ENCODE peak calls at places on chromosomes 5 and 9, in seven cellular contexts. I, T, P, A, W, S and N are unnamed samples. For H3K9me3, the result is how much of the 10 kb centered on the place peaks cover.

GRCh38 chr5:123036391-123037103 is at the start of gene PPIC:
- DNase-seq in P (no peak), T (no peak), S (peak), W (peak), A (no peak), I (peak), N (peak)

GRCh38 chr5:150585781-150586461 is 54.5 kb upstream of the SYNPO start:
- DNase-seq in I (peak), P (no peak), S (peak), W (no peak), T (no peak), A (no peak), N (no peak)

GRCh38 chr5:136014049-136014516 is 14.7 kb upstream of the TGFBI start:
- DNase-seq in I (peak), W (peak), S (peak), A (no peak), T (no peak), P (no peak), N (no peak)

GRCh38 chr5:148949871-148950863 is 112.7 kb downstream of the SH3TC2 start:
- DNase-seq in I (no peak), W (peak), A (no peak), S (peak), P (no peak), T (no peak), N (no peak)

GRCh38 chr5:80761966-80762365 is 107.2 kb upstream of the DHFR start:
- DNase-seq in T (no peak), P (no peak), I (no peak), A (no peak), S (no peak), W (peak), N (no peak)

GRCh38 chr5:12292610-12293204 is 388.5 kb upstream of the CTNND2 start:
- DNase-seq in S (no peak), W (peak), P (no peak), A (no peak), I (no peak), T (no peak), N (no peak)

GRCh38 chr5:36444582-36444999 is 142.9 kb upstream of the RANBP3L start:
- DNase-seq in P (no peak), T (no peak), W (peak), A (no peak), S (no peak), I (no peak), N (no peak)

GRCh38 chr5:157339409-157339808 is 73.5 kb downstream of the CYFIP2 start:
- DNase-seq in A (no peak), S (no peak), I (no peak), T (no peak), P (no peak), W (no peak), N (no peak)

GRCh38 chr5:544675-545330 is 20.6 kb upstream of the SLC9A3 start:
- DNase-seq in I (no peak), S (peak), A (no peak), P (no peak), T (no peak), W (no peak), N (no peak)

GRCh38 chr9:136628287-136628686 is 34.4 kb upstream of the EGFL7 start:
- DNase-seq in W (no peak), T (no peak), P (no peak), A (no peak), I (peak), S (no peak), N (no peak)

GRCh38 chr5:170135796-170136490 is 30.2 kb downstream of the FOXI1 start:
- DNase-seq in A (no peak), I (no peak), T (no peak), W (no peak), P (no peak), S (no peak), N (peak)

GRCh38 chr9:110255417-110256141 is 728 bp downstream of the TXN start:
- DNase-seq in T (peak), S (peak), W (peak), P (no peak), A (peak), I (peak), N (no peak)

GRCh38 chr9:101791938-101792337 is 53.5 kb upstream of the GRIN3A start:
- DNase-seq in P (no peak), W (peak), T (peak), I (no peak), A (no peak), S (no peak), N (no peak)

DNA sequence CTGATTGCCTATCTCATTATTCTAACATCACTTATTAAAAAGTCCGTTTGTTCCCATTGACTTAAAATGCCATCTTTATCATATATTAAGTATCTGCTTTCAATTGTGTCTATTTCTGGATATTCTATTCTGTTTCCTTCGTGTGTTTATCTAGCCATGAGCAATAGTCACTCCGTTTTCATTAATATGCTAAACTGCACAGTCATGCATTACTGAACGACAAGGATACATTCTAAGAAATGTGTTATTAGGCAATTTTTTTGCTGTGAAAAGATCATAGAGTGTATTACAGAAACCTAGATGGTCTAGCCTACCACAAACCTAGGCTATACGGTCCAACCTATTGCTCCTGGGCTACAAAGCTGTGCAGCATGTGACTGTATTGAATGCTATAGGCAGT is 482.9 kb downstream of the IRX1 start:
- DNase-seq in W (no peak), I (no peak), P (no peak), T (no peak), A (no peak), S (no peak), N (no peak)
- H3K9me3 ChIP-seq in W (under half), I (under half), P (under half), T (under half), A (under half), S (under half), N (under half)

GRCh38 chr5:78896128-78896527 is 89.0 kb downstream of the ARSB start:
- DNase-seq in A (no peak), W (peak), I (no peak), T (no peak), P (no peak), S (no peak), N (no peak)

GRCh38 chr5:78890663-78891379 is 94.3 kb downstream of the ARSB start:
- DNase-seq in A (no peak), S (no peak), P (no peak), W (no peak), T (no peak), I (no peak), N (no peak)

GRCh38 chr5:78893959-78894676 is 91.0 kb downstream of the ARSB start:
- DNase-seq in A (no peak), P (no peak), I (no peak), T (no peak), S (no peak), W (no peak), N (no peak)

GRCh38 chr5:78899922-78900362 is 85.2 kb downstream of the ARSB start:
- DNase-seq in T (no peak), S (no peak), I (no peak), P (no peak), A (no peak), W (peak), N (no peak)

DNA sequence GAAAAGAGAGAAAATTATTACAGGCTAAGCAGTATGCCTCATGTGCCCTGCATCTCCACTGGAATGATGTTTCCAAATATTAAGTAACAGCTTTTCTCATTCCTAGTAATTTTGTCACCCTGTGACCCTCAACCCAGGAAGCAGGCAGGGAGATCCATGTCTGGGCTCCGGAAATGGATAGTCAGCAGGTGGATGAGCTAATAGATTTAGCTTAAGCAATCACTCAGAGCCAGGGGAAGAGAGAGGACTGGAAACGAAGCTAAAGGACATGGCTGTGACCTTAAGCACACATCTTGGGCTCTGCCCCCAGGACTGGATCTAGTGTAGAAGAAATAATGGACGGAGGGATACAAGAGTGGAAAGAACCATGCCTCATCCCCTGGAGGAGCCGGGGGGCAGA is 89.5 kb downstream of the ARSB start:
- DNase-seq in A (no peak), P (no peak), S (no peak), I (no peak), W (peak), T (no peak), N (no peak)
- H3K9me3 ChIP-seq in A (under half), P (under half), S (under half), I (under half), W (under half), T (under half), N (under half)

DNA sequence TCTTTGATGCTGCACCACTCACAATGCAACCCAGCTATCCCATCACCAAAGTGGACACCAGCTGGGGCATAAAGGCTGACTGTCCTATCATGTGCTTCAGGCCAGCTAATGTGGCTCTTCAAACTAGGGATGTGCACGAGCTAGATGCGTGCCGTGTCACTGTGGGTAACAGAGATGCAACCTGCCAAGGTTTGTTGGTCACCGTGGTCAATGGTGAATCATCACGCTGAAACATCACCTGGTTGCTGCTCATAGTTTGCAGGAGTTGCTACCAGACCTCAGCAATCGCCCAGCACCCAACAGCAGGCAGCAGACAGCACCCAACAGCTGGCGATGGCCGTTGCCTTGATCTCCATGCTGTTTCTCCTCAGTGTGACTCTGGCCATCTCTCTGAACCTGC is 2.1 kb upstream of the PCDHGA1 start:
- DNase-seq in S (no peak), I (no peak), W (no peak), P (no peak), A (no peak), T (no peak), N (no peak)
- H3K9me3 ChIP-seq in S (under half), I (under half), W (under half), P (under half), A (under half), T (under half), N (half or more)

GRCh38 chr9:99012957-99013512 is 69.3 kb downstream of the COL15A1 start:
- DNase-seq in P (peak), W (peak), A (no peak), T (no peak), I (no peak), S (no peak), N (no peak)
- H3K9me3 ChIP-seq in P (under half), W (under half), A (under half), T (under half), I (under half), S (under half), N (under half)